ENCODE peak calls at places on chromosomes 13 and 19, in eight cellular contexts. E is AG04450, D is fibroblast of lung, R is OCI-LY7, T is fibroblast of mammary gland, U is ovary, N is thoracic aorta, J is colonic mucosa. O is an unnamed sample.

GRCh38 chr13:111371211-111371610 is 50.8 kb downstream of the TEX29 start:
- DNase-seq in E (no peak), D (no peak), R (no peak), T (peak; percentile 49), U (no peak), N (no peak), J (no peak), O (no peak)

GRCh38 chr13:57075588-57075987 is 65.1 kb upstream of the PRR20A start:
- DNase-seq in E (no peak), D (no peak), R (no peak), T (no peak), U (no peak), N (no peak), J (no peak), O (no peak)

GRCh38 chr19:1967087-1967608 is 26.2 kb downstream of the CSNK1G2 start:
- DNase-seq in E (no peak), D (no peak), R (no peak), T (no peak), U (no peak), N (no peak), J (no peak), O (no peak)

GRCh38 chr19:575527-576506 is 3.4 kb downstream of the BSG start:
- DNase-seq in E (no peak), D (peak; percentile 68), R (no peak), T (peak; percentile 46), U (peak; percentile 82), N (no peak), J (no peak), O (no peak)

GRCh38 chr19:41816761-41817160 is 20.4 kb downstream of the CEACAM3 start:
- DNase-seq in E (no peak), D (no peak), R (no peak), T (no peak), U (no peak), N (no peak), J (no peak), O (no peak)

GRCh38 chr19:29325241-29325975 is 112.5 kb upstream of the UQCRFS1 start:
- DNase-seq in E (no peak), D (no peak), R (peak; percentile 85), T (no peak), U (no peak), N (no peak), J (no peak), O (no peak)

GRCh38 chr13:51959773-51960172 is 51.5 kb downstream of the ATP7B start:
- DNase-seq in E (no peak), D (no peak), R (peak; percentile 25), T (no peak), U (no peak), N (no peak), J (peak; percentile 79), O (peak; percentile 53)

GRCh38 chr13:22061806-22062391 is 391.0 kb downstream of the FGF9 start:
- DNase-seq in E (no peak), D (no peak), R (no peak), T (no peak), U (no peak), N (no peak), J (no peak), O (peak; percentile 43)

GRCh38 chr13:51057931-51058330 is 53.1 kb downstream of the C13orf42 start:
- DNase-seq in E (no peak), D (no peak), R (no peak), T (no peak), U (no peak), N (no peak), J (no peak), O (no peak)

GRCh38 chr13:75550159-75550567 is 572 bp downstream of the UCHL3 start:
- DNase-seq in E (peak; percentile 48), D (peak; percentile 90), R (peak; percentile 32), T (peak; percentile 77), U (no peak), N (peak; percentile 18), J (peak; percentile 62), O (no peak)

GRCh38 chr19:28687296-28687695 is 525.7 kb downstream of the UQCRFS1 start:
- DNase-seq in E (no peak), D (no peak), R (no peak), T (no peak), U (no peak), N (no peak), J (no peak), O (no peak)

GRCh38 chr13:50195045-50195444 is 179.8 kb downstream of the KCNRG start:
- DNase-seq in E (no peak), D (no peak), R (no peak), T (no peak), U (no peak), N (no peak), J (no peak), O (no peak)

GRCh38 chr19:55647732-55648656 is at the start of gene CCDC106:
- DNase-seq in E (no peak), D (peak; percentile 86), R (peak; percentile 85), T (peak; percentile 56), U (peak; percentile 87), N (no peak), J (peak; percentile 63), O (no peak)

GRCh38 chr13:60881507-60881906 is 484.5 kb downstream of the TDRD3 start:
- DNase-seq in E (no peak), D (no peak), R (no peak), T (no peak), U (no peak), N (no peak), J (no peak), O (no peak)

GRCh38 chr13:50685491-50685890 is 158.0 kb downstream of the DLEU7 start:
- DNase-seq in E (no peak), D (peak; percentile 47), R (no peak), T (peak; percentile 35), U (peak; percentile 33), N (no peak), J (peak; percentile 50), O (no peak)

GRCh38 chr13:25727250-25727649 is 324.6 kb downstream of the SHISA2 start:
- DNase-seq in E (no peak), D (no peak), R (no peak), T (no peak), U (no peak), N (no peak), J (peak; percentile 36), O (no peak)

DNA sequence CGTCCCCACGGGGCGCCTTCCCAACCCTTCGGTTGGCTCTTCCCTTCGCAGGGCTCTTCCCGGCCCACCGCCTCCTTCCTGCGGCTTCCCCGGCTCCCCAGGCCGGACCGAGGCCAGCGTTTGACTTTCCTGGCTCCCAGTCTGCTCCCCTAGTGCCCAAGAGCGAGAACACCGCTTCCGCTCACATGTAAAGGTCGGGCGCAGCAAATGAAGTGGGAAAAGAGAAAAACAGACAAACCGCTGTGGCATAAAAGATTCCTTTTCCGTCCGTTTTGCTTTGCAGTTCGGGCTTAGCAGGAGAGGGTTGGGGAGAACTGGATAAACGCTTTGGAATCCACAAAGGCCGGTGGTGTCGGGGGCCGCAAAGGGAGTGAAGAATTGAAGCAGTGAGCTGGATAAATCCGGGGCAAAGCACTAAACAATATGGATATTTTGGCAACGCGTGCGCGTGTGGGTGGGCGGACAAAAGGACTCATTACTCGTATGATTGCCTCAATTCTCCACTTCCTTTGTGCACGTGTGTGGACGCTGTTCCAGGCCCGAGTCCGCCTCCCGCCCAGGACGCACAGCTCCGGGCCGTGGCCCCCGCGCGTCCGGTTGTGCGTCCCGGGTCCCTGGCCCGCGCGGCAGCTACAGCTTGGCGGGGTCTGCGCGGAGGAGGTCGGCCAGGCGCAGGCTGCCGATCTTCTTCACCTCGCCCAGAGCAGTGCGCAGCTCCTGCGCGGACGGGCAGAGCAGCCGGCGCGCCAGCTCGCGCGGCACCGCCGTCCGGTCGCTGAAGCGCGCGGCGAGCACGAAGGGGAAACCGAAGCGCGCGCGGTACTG is 8.6 kb upstream of the CDX2 start:
- DNase-seq in E (no peak), D (no peak), R (no peak), T (peak; percentile 29), U (no peak), N (no peak), J (peak; percentile 28), O (no peak)
- H3K4me3 ChIP-seq in E (no peak overlapping the region), D (no peak overlapping the region), R (no peak overlapping the region), T (no peak overlapping the region), U (peak overlapping the region; percentile 8), N (no peak overlapping the region), J (peak overlapping the region; percentile 49), O (no peak overlapping the region)

GRCh38 chr19:35306473-35307246 is 14.7 kb downstream of the MAG start:
- DNase-seq in E (no peak), D (no peak), R (peak; percentile 75), T (no peak), U (no peak), N (no peak), J (no peak), O (no peak)
- TF ChIP-seq CTCF in E (peak; percentile 8), D (no peak), R (peak; percentile 85), T (no peak), U (no peak), N (no peak), J (no peak), O (peak; percentile 60)

DNA sequence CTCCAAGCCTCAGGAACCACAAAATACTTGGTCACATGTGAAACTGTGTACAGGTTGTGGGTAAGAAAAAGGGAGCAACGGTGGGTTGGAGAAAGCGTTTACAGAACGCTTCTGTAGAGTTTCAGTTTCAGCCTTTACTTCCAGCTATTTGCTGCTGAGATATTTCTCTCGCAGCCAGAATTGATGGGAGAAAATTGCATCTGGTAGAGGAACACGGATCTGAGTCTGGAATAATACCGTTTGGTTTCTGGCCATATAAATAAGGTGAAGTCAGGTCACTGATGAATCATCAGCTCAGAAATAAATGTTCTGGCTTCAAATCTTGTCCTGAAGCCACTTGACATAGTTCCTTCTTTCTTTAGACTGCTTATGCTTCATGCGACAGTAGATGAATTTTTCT is 20.3 kb upstream of the RFC3 start:
- DNase-seq in E (no peak), D (peak; percentile 45), R (no peak), T (peak; percentile 48), U (no peak), N (no peak), J (no peak), O (no peak)
- H3K4me3 ChIP-seq in E (no peak overlapping the region), D (peak overlapping the region; percentile 50), R (no peak overlapping the region), T (peak overlapping the region; percentile 27), U (no peak overlapping the region), N (peak overlapping the region; percentile 70), J (no peak overlapping the region), O (no peak overlapping the region)

DNA sequence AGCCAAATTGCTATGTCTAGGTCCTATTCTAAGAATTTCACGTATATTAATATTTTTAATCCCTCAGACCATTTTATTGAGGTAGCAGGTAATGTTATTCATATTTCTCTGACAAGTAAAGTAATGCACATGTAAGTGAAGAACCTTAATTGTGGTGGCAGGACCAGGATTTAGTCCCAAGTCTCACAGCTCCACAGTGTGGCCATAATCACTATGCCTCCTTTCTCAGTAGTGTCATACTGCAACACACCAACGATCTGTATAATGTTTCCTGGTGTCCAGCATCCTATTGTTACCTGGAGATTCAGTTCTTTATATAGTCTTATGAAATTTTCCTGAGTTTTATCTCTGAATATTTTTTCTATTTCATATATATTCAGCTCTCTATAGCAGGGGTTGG is 340.3 kb downstream of the OLFM4 start:
- DNase-seq in E (no peak), D (no peak), R (no peak), T (no peak), U (no peak), N (no peak), J (no peak), O (no peak)
- TF ChIP-seq CTCF in E (no peak), D (no peak), R (no peak), T (no peak), U (no peak), N (no peak), J (no peak), O (no peak)

GRCh38 chr19:44749318-44749717 is 810 bp downstream of the BCL3 start:
- DNase-seq in E (no peak), D (no peak), R (no peak), T (no peak), U (no peak), N (no peak), J (no peak), O (no peak)
- H3K4me3 ChIP-seq in E (peak overlapping the region; percentile 73), D (peak overlapping the region; percentile 91), R (peak overlapping the region; percentile 84), T (peak overlapping the region; percentile 74), U (peak overlapping the region; percentile 64), N (peak overlapping the region; percentile 91), J (peak overlapping the region; percentile 58), O (peak overlapping the region; percentile 79)